ENCODE peak calls at places on chromosome 15, in seven cellular contexts. Q is fibroblast of the aortic adventitia, B is ovary, M is heart left ventricle, R is GM12878, N is transverse colon, V is thoracic aorta. G is an unnamed sample.

GRCh38 chr15:79028411-79028964 is 62.1 kb downstream of the RASGRF1 start:
- DNase-seq in Q (peak), B (no peak), M (no peak), R (no peak), N (peak), V (no peak), G (no peak)

GRCh38 chr15:76930831-76931396 is 635 bp upstream of the RCN2 start:
- DNase-seq in Q (no peak), B (no peak), M (no peak), R (no peak), N (no peak), V (no peak), G (no peak)

GRCh38 chr15:81265944-81266775 is 57.8 kb downstream of the STARD5 start:
- DNase-seq in Q (peak), B (peak), M (peak), R (no peak), N (peak), V (peak), G (peak)

GRCh38 chr15:36334059-36334458 is 245.4 kb upstream of the CDIN1 start:
- DNase-seq in Q (peak), B (no peak), M (no peak), R (no peak), N (no peak), V (no peak), G (no peak)

GRCh38 chr15:33031324-33031736 is 163.2 kb downstream of the FMN1 start:
- DNase-seq in Q (peak), B (no peak), M (no peak), R (no peak), N (no peak), V (no peak), G (no peak)

GRCh38 chr15:27767918-27768640 is 331.0 kb downstream of the OCA2 start:
- DNase-seq in Q (no peak), B (no peak), M (no peak), R (no peak), N (no peak), V (no peak), G (no peak)

GRCh38 chr15:77527164-77527778 is 105.4 kb downstream of the LINGO1 start:
- DNase-seq in Q (peak), B (peak), M (peak), R (no peak), N (no peak), V (no peak), G (no peak)

GRCh38 chr15:64381000-64381751 is at the start of gene PCLAF:
- DNase-seq in Q (peak), B (peak), M (peak), R (peak), N (peak), V (peak), G (peak)

GRCh38 chr15:71198846-71199245 is 83.6 kb downstream of the THSD4 start:
- DNase-seq in Q (no peak), B (no peak), M (peak), R (no peak), N (no peak), V (no peak), G (no peak)

GRCh38 chr15:100033140-100033857 is 300.1 kb upstream of the LYSMD4 start:
- DNase-seq in Q (peak), B (no peak), M (no peak), R (no peak), N (no peak), V (no peak), G (no peak)

GRCh38 chr15:62616746-62617145 is 425.8 kb upstream of the TPM1 start:
- DNase-seq in Q (no peak), B (no peak), M (peak), R (no peak), N (no peak), V (no peak), G (no peak)

GRCh38 chr15:61835476-61836106 is 224.7 kb downstream of the VPS13C start:
- DNase-seq in Q (peak), B (peak), M (peak), R (no peak), N (peak), V (no peak), G (peak)

GRCh38 chr15:76674883-76675282 is 230.3 kb downstream of the SCAPER start:
- DNase-seq in Q (peak), B (no peak), M (no peak), R (no peak), N (no peak), V (no peak), G (no peak)

GRCh38 chr15:48032911-48033310 is 87.9 kb upstream of the SLC24A5 start:
- DNase-seq in Q (no peak), B (no peak), M (no peak), R (no peak), N (no peak), V (no peak), G (no peak)

GRCh38 chr15:90419202-90419601 is 31.2 kb downstream of the IQGAP1 start:
- DNase-seq in Q (no peak), B (no peak), M (no peak), R (no peak), N (no peak), V (no peak), G (peak)

DNA sequence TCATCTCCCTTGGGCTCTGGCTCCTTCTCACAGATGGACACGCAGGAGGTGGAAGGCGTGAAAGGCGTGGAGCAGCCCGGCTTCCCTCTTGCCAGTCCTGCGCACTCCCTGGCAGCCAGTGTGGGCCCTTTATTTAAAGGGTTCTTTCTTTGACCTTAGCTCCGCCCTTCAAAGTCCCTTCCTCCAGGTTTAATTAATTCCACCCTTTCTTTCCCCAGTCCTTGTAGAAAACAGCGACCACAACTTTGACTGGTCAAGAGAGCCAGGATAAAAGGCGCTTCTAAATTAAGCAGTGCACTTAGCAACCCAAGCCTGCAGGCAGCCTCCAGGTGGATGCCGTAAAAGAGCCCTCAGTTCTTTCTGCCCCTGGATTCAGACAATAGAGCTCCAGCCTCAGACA is at the start of gene HDC:
- DNase-seq in Q (no peak), B (no peak), M (no peak), R (no peak), N (no peak), V (no peak), G (no peak)
- H3K4me3 ChIP-seq in Q (no peak), B (no peak), M (no peak), R (no peak), N (no peak), V (no peak), G (no peak)

DNA sequence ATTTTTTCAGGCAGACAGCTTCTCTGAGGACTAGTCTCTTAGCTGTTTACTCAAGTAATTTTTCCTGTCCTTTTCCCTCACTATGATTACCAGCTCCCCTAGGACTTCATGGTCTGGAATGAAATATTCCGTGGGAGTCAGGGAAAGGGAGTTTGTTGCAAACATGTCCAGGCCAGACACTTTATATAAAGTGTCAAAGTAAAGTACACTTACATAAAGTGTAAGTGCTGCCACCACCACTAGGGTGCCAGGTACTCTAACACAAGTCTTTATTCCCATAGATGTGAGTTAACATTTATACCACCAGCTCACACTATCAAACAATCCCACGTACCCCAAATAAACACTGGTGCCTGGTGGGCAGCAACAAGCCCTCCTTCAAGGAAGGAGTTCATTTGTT is 179.8 kb downstream of the SNRPN start:
- DNase-seq in Q (peak), B (no peak), M (no peak), R (no peak), N (no peak), V (no peak), G (no peak)
- TF ChIP-seq CTCF in Q (peak), B (no peak), M (no peak), R (no peak), N (no peak), V (no peak), G (no peak)

GRCh38 chr15:60299452-60300047 is 98.2 kb downstream of the ANXA2 start:
- DNase-seq in Q (no peak), B (peak), M (peak), R (no peak), N (peak), V (no peak), G (no peak)
- H3K4me3 ChIP-seq in Q (no peak), B (no peak), M (no peak), R (no peak), N (no peak), V (no peak), G (no peak)

GRCh38 chr15:88487176-88487795 is 19.8 kb downstream of the MRPS11 start:
- DNase-seq in Q (peak), B (no peak), M (no peak), R (no peak), N (no peak), V (no peak), G (no peak)
- TF ChIP-seq CTCF in Q (peak), B (no peak), M (no peak), R (no peak), N (no peak), V (no peak), G (no peak)

GRCh38 chr15:57323299-57323805 is 53.0 kb upstream of the CGNL1 start:
- DNase-seq in Q (no peak), B (no peak), M (no peak), R (no peak), N (no peak), V (no peak), G (no peak)
- H3K4me3 ChIP-seq in Q (no peak), B (no peak), M (no peak), R (no peak), N (no peak), V (no peak), G (no peak)

GRCh38 chr15:39443659-39444219 is 137.1 kb upstream of the THBS1 start:
- DNase-seq in Q (no peak), B (no peak), M (no peak), R (no peak), N (no peak), V (no peak), G (no peak)

GRCh38 chr15:39442898-39443297 is 138.0 kb upstream of the THBS1 start:
- DNase-seq in Q (no peak), B (no peak), M (no peak), R (no peak), N (no peak), V (no peak), G (no peak)

GRCh38 chr15:39447431-39447830 is 133.4 kb upstream of the THBS1 start:
- DNase-seq in Q (no peak), B (no peak), M (no peak), R (no peak), N (no peak), V (no peak), G (no peak)

GRCh38 chr15:39447881-39448280 is 133.0 kb upstream of the THBS1 start:
- DNase-seq in Q (no peak), B (no peak), M (no peak), R (no peak), N (no peak), V (no peak), G (no peak)

DNA sequence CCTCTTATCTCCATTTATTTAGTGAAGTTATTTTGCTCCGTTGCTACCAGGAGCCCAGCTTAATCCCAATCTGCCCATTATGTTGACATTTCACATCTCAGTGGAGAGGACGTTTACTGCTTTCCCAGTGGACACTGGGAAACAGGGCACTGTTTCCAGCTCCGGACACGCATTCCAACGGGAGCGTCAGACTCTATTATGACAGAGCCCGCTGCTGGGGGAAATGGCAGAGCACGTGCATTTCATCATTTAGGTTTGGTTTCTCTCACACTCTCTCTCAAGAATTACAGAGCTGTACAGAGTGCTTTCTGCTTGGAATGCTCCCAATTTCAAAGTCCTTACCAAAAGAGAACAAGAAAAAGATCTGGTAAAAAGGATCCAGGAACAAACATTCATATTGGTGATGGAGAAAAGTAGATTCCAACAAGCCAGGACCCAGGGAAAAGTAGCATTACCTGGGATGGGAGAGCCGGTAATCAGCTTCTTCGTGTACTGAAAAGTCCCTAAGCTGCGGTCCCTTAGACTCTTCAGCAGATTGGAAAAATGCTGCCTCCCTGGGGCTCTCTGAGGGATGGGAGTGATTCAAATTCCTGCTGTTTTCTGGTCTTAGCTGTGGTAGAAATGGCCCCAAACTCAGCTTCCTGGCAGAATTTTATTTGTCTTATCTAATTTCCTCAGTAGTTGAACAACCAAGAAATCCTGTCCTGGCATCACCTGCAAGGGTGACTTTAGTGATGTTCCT is 136.0 kb upstream of the THBS1 start:
- DNase-seq in Q (peak), B (no peak), M (no peak), R (no peak), N (no peak), V (no peak), G (no peak)
- TF ChIP-seq CTCF in Q (no peak), B (no peak), M (no peak), R (no peak), N (no peak), V (no peak), G (no peak)

GRCh38 chr15:31975446-31976229 is 54.7 kb upstream of the CHRNA7 start:
- DNase-seq in Q (no peak), B (no peak), M (no peak), R (no peak), N (peak), V (no peak), G (no peak)

GRCh38 chr15:31977138-31977537 is 53.2 kb upstream of the CHRNA7 start:
- DNase-seq in Q (no peak), B (no peak), M (no peak), R (no peak), N (no peak), V (no peak), G (no peak)

GRCh38 chr15:31974855-31975421 is 55.4 kb upstream of the CHRNA7 start:
- DNase-seq in Q (peak), B (no peak), M (no peak), R (no peak), N (peak), V (no peak), G (no peak)

GRCh38 chr15:31974154-31974794 is 56.0 kb upstream of the CHRNA7 start:
- DNase-seq in Q (no peak), B (no peak), M (no peak), R (no peak), N (no peak), V (no peak), G (no peak)

DNA sequence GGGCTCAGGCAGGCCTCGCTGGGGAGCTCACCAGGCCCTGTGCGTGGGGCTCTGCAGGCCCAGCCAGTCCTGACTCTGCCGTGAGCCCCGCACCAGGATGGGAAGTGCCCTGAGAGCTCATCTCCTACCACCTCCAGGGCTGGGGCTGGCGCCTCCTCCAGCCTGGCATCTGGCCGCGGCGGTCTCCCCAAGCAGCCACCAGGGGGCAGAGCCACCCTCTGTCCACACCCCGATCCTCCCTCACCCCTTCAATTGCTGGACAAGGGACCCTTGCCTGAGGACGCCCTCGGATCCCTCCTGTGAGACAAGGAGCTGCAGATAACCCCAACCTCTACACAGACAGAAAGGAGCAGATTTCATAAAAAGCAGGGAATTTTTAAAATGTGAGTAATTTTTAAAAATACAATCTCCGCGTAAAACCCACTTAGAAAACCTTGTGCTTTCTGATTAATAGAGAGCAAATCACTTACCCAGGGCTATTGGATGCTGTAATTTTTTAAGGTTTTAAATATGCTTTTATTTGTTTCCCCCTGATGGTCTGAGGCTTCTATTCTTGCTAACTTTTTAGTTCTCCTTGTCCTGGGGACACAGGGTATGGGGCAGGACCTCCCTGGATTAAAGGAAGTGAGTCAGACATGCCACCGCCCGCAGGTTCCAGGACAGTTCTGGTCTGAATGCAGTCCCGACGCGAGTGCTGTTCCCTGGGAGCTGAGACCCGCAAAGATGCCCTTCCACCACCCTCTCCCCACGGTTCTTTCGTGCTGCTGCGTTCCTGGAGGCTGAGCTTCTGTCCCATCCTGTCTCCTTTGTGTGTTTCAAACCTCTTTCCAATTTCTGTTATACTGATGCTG is 52.3 kb upstream of the CHRNA7 start:
- DNase-seq in Q (peak), B (peak), M (peak), R (no peak), N (peak), V (no peak), G (peak)
- H3K4me3 ChIP-seq in Q (no peak), B (no peak), M (no peak), R (no peak), N (no peak), V (no peak), G (no peak)

GRCh38 chr15:85333132-85333831 is 47.1 kb upstream of the AKAP13 start:
- DNase-seq in Q (peak), B (no peak), M (no peak), R (no peak), N (no peak), V (no peak), G (no peak)
- TF ChIP-seq CTCF in Q (no peak), B (no peak), M (no peak), R (no peak), N (no peak), V (no peak), G (no peak)

GRCh38 chr15:56016281-56016680 is 22.9 kb upstream of the NEDD4 start:
- DNase-seq in Q (no peak), B (no peak), M (no peak), R (no peak), N (no peak), V (no peak), G (no peak)

GRCh38 chr15:56019819-56020218 is 26.4 kb upstream of the NEDD4 start:
- DNase-seq in Q (no peak), B (no peak), M (no peak), R (no peak), N (no peak), V (no peak), G (no peak)

GRCh38 chr15:56017920-56018319 is 24.5 kb upstream of the NEDD4 start:
- DNase-seq in Q (no peak), B (no peak), M (no peak), R (no peak), N (no peak), V (no peak), G (no peak)

GRCh38 chr15:56017511-56017910 is 24.1 kb upstream of the NEDD4 start:
- DNase-seq in Q (no peak), B (no peak), M (no peak), R (no peak), N (no peak), V (no peak), G (no peak)

GRCh38 chr15:56019060-56019793 is 25.8 kb upstream of the NEDD4 start:
- DNase-seq in Q (no peak), B (no peak), M (no peak), R (no peak), N (no peak), V (no peak), G (no peak)
- H3K4me3 ChIP-seq in Q (no peak), B (no peak), M (no peak), R (no peak), N (no peak), V (no peak), G (no peak)

DNA sequence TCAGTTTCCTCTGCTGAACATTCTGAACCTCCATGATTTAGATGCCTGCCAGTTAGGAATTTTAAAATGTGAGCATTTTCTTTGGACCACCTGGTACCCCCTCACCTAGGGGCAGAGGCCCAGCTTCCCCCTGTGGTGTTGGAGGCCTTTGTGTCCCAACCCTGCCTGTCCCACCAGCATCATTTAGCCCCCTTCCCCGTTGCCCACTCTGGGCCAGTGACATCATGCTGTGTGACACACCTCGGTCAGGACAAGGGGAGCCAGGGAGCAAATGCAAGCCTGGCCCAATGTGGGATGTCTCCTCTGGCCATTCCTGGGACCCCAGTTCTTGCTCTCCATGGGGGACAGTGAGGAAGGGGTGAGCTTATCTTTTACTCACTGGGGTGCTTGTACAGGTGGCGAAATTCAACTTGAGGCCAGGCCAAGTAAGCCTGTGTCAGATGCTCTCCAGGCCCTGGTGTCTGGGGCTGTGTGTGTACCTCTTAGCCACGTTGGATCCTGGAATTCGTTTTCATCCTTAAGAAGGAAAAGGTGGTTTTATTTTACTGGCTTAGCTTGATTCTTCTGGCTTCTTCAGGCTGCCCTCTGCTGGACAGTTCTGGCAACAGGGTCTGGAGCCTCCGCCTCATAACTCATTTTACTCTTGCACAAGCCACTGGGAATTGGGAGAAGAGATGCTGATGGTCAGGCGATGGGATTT is 49.7 kb upstream of the MYZAP start:
- DNase-seq in Q (peak), B (peak), M (peak), R (no peak), N (peak), V (peak), G (no peak)
- TF ChIP-seq CTCF in Q (peak), B (peak), M (peak), R (peak), N (peak), V (peak), G (peak)